ENCODE peak calls at places on chromosome 13, in nine cellular contexts. E is neuronal stem cell, Y is colonic mucosa, T is SK-N-SH, W is GM23248, V is PC-3, C is IMR-90, S is endodermal cell, I is adipocyte. X is an unnamed sample.

GRCh38 chr13:85174291-85174690 is 624.9 kb downstream of the SLITRK6 start:
- DNase-seq in W (no peak), T (no peak), Y (no peak), C (no peak), I (no peak), E (no peak), V (no peak), S (no peak), X (no peak)

GRCh38 chr13:76813874-76814273 is 72.3 kb downstream of the KCTD12 start:
- DNase-seq in V (no peak), Y (peak; percentile 89), S (no peak), I (no peak), T (no peak), W (no peak), E (no peak), C (no peak), X (no peak)

GRCh38 chr13:50257646-50258045 is 242.4 kb downstream of the KCNRG start:
- DNase-seq in Y (no peak), V (no peak), W (no peak), E (no peak), I (no peak), T (no peak), S (no peak), C (no peak), X (no peak)

GRCh38 chr13:62320129-62320724 is 904.6 kb upstream of the PCDH20 start:
- DNase-seq in T (peak; percentile 38), E (peak; percentile 35), I (peak; percentile 82), W (peak; percentile 36), S (no peak), V (peak; percentile 49), Y (no peak), C (peak; percentile 75), X (peak; percentile 85)

GRCh38 chr13:50152655-50153309 is 137.5 kb downstream of the KCNRG start:
- DNase-seq in S (no peak), I (no peak), E (no peak), T (no peak), V (no peak), C (no peak), W (no peak), Y (no peak), X (no peak)

GRCh38 chr13:89407357-89407756 is 1736.2 kb downstream of the SLITRK5 start:
- DNase-seq in Y (no peak), C (no peak), I (no peak), W (no peak), T (no peak), V (peak; percentile 45), E (no peak), S (no peak), X (no peak)

GRCh38 chr13:25827986-25828385 is 223.8 kb downstream of the SHISA2 start:
- DNase-seq in C (no peak), T (no peak), I (peak; percentile 18), W (no peak), E (no peak), S (no peak), Y (no peak), V (no peak), X (no peak)

GRCh38 chr13:32443111-32443510 is 15.2 kb upstream of the N4BP2L1 start:
- DNase-seq in I (peak; percentile 37), C (peak; percentile 23), W (peak; percentile 38), T (peak; percentile 38), S (no peak), V (peak; percentile 39), E (no peak), Y (no peak), X (peak; percentile 39)

GRCh38 chr13:23509781-23510543 is 60.2 kb upstream of the TNFRSF19 start:
- DNase-seq in V (peak; percentile 79), C (peak; percentile 94), E (no peak), S (no peak), W (peak; percentile 82), Y (no peak), I (peak; percentile 59), T (no peak), X (peak; percentile 73)

GRCh38 chr13:94400874-94401273 is 78.6 kb downstream of the DCT start:
- DNase-seq in W (no peak), E (no peak), C (no peak), I (no peak), V (no peak), T (no peak), S (no peak), Y (no peak), X (no peak)

GRCh38 chr13:40247845-40248244 is 418.6 kb downstream of the FOXO1 start:
- DNase-seq in Y (no peak), T (no peak), S (no peak), W (peak; percentile 5), V (peak; percentile 22), I (no peak), C (no peak), E (no peak), X (peak; percentile 18)

GRCh38 chr13:111421216-111421615 is 100.8 kb downstream of the TEX29 start:
- DNase-seq in S (peak; percentile 34), I (no peak), E (no peak), Y (no peak), W (no peak), T (no peak), C (no peak), V (no peak), X (no peak)

GRCh38 chr13:45419945-45420344 is 1.8 kb upstream of the SLC25A30 start:
- DNase-seq in T (no peak), E (no peak), Y (no peak), I (no peak), S (no peak), C (no peak), W (no peak), V (no peak), X (no peak)

GRCh38 chr13:45417790-45418534 is at the start of gene SLC25A30:
- DNase-seq in Y (peak; percentile 98), I (peak; percentile 97), E (peak; percentile 82), V (peak; percentile 86), T (peak; percentile 94), W (peak; percentile 95), C (peak; percentile 80), S (peak; percentile 98), X (peak; percentile 92)

GRCh38 chr13:45413826-45414312 is 4.3 kb downstream of the SLC25A30 start:
- DNase-seq in T (no peak), S (no peak), I (no peak), V (no peak), C (no peak), E (no peak), W (peak; percentile 9), Y (no peak), X (peak; percentile 25)

GRCh38 chr13:45415112-45415511 is 3.1 kb downstream of the SLC25A30 start:
- DNase-seq in V (no peak), Y (no peak), E (no peak), T (no peak), W (no peak), I (no peak), C (no peak), S (no peak), X (no peak)

GRCh38 chr13:45416521-45417125 is 1.6 kb downstream of the SLC25A30 start:
- DNase-seq in T (no peak), E (no peak), V (peak; percentile 20), W (no peak), Y (no peak), S (no peak), I (no peak), C (no peak), X (no peak)
- H3K9ac ChIP-seq in T (peak overlapping the region; percentile 83), E (no peak overlapping the region), V (peak overlapping the region; percentile 68), W (peak overlapping the region; percentile 81), Y (peak overlapping the region; percentile 77), S (no peak overlapping the region), I (peak overlapping the region; percentile 81), C (no peak overlapping the region), X (peak overlapping the region; percentile 72)

GRCh38 chr13:46948338-46948737 is 51.5 kb upstream of the HTR2A start:
- DNase-seq in C (no peak), E (no peak), Y (no peak), W (no peak), T (no peak), V (peak; percentile 88), I (no peak), S (no peak), X (no peak)

GRCh38 chr13:46951516-46951915 is 54.7 kb upstream of the HTR2A start:
- DNase-seq in W (peak; percentile 14), V (peak; percentile 94), E (no peak), T (no peak), S (no peak), I (no peak), C (no peak), Y (no peak), X (no peak)

GRCh38 chr13:46953331-46953730 is 56.5 kb upstream of the HTR2A start:
- DNase-seq in C (no peak), Y (no peak), E (no peak), S (no peak), I (no peak), V (peak; percentile 25), T (no peak), W (no peak), X (no peak)

GRCh38 chr13:46949211-46949610 is 52.4 kb upstream of the HTR2A start:
- DNase-seq in I (no peak), E (no peak), S (no peak), T (no peak), V (peak; percentile 21), W (no peak), C (no peak), Y (no peak), X (no peak)

DNA sequence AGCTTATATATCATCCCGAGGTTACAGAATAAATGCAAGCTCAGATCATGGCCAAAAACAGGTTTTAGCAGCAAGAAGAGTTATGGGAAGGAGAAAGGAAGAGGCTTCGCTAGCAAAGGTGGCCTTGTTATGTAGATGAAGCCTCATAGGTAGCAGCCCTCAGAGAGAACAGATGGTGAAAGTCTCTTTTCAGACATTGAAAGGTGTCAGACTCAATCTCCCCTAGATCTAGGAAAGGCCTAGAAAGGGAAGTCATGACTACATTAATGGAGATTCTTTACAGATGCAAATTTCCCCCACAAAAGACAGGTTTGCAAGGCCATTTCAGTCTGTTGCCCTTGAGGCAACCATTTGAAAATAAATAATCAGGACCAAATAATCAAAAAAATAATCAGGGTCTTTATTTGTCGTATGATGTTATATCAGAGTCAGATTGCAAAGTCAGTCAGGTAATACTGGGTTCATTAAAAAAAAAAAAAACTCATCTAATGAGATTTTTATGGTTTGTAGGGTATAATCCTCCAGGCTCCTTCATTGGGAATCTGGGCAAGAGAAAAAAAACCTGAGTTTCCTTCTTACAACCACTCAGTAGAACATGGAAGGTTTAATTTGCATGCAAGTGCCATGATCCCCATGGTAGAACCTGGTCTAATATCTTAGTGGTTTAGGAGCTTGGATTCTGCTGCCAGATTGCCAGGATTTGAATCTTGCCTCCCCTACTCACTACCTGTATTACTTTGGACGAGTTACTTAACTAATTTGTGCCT is 50.8 kb upstream of the HTR2A start:
- DNase-seq in V (no peak), W (no peak), C (no peak), I (no peak), Y (no peak), E (no peak), S (no peak), T (no peak), X (no peak)
- H3K4me3 ChIP-seq in V (no peak overlapping the region), W (no peak overlapping the region), C (no peak overlapping the region), I (no peak overlapping the region), Y (no peak overlapping the region), E (no peak overlapping the region), S (no peak overlapping the region), T (no peak overlapping the region), X (no peak overlapping the region)

GRCh38 chr13:110018009-110018408 is 231.6 kb upstream of the IRS2 start:
- DNase-seq in I (no peak), Y (no peak), T (no peak), S (no peak), E (no peak), C (peak; percentile 57), V (peak; percentile 60), W (peak; percentile 58), X (no peak)
- H3K9ac ChIP-seq in I (peak overlapping the region; percentile 61), Y (no peak overlapping the region), T (peak overlapping the region; percentile 26), S (no peak overlapping the region), E (no peak overlapping the region), C (no peak overlapping the region), V (peak overlapping the region; percentile 31), W (peak overlapping the region; percentile 3), X (no peak overlapping the region)

GRCh38 chr13:42354246-42355117 is 82.5 kb downstream of the AKAP11 start:
- DNase-seq in C (peak; percentile 48), E (no peak), S (no peak), W (peak; percentile 69), V (peak; percentile 43), I (peak; percentile 30), Y (no peak), T (no peak), X (peak; percentile 79)
- H3K4me3 ChIP-seq in C (no peak overlapping the region), E (no peak overlapping the region), S (no peak overlapping the region), W (no peak overlapping the region), V (no peak overlapping the region), I (no peak overlapping the region), Y (no peak overlapping the region), T (no peak overlapping the region), X (no peak overlapping the region)

X was measured in fibroblast of lung.